ENCODE peak calls at places on chromosomes 3 and 15, in four cellular contexts. S is pancreas, E is thoracic aorta, K is HepG2. P is an unnamed sample.

GRCh38 chr3:9468460-9468859 is 71.0 kb downstream of the SETD5 start:
- ATAC-seq in S (no peak), E (no peak), K (no peak), P (no peak)

GRCh38 chr15:39624806-39625205 is 43.9 kb downstream of the THBS1 start:
- ATAC-seq in S (peak; percentile 64), E (peak; percentile 79), K (peak; percentile 78), P (peak; percentile 91)

GRCh38 chr3:12973827-12974226 is 99.4 kb downstream of the IQSEC1 start:
- ATAC-seq in S (no peak), E (no peak), K (no peak), P (no peak)

GRCh38 chr15:38069506-38069905 is 135.1 kb downstream of the TMCO5A start:
- ATAC-seq in S (peak; percentile 8), E (peak; percentile 21), K (no peak), P (peak; percentile 53)

GRCh38 chr3:144109944-144110343 is 138.3 kb downstream of the DIPK2A start:
- ATAC-seq in S (no peak), E (no peak), K (peak; percentile 53), P (no peak)

GRCh38 chr3:12299026-12299425 is 10.2 kb downstream of the PPARG start:
- ATAC-seq in S (no peak), E (no peak), K (no peak), P (no peak)

GRCh38 chr15:40454904-40455391 is 14.2 kb downstream of the BAHD1 start:
- ATAC-seq in S (no peak), E (no peak), K (no peak), P (peak; percentile 39)

GRCh38 chr3:131474115-131474514 is 28.7 kb downstream of the MRPL3 start:
- ATAC-seq in S (no peak), E (no peak), K (no peak), P (no peak)

GRCh38 chr3:21920431-21920830 is 169.4 kb upstream of the ZNF385D start:
- ATAC-seq in S (no peak), E (no peak), K (no peak), P (no peak)

GRCh38 chr3:52268036-52268435 is 10.4 kb downstream of the WDR82 start:
- ATAC-seq in S (no peak), E (no peak), K (no peak), P (no peak)

GRCh38 chr15:69181419-69181818 is 21.0 kb downstream of the GLCE start:
- ATAC-seq in S (no peak), E (no peak), K (no peak), P (no peak)

GRCh38 chr3:157541506-157542236 is 38.5 kb upstream of the VEPH1 start:
- ATAC-seq in S (no peak), E (no peak), K (no peak), P (no peak)

GRCh38 chr3:43353393-43353792 is 67.1 kb downstream of the SNRK start:
- ATAC-seq in S (no peak), E (no peak), K (no peak), P (no peak)

GRCh38 chr3:29011441-29011840 is 269.4 kb upstream of the RBMS3 start:
- ATAC-seq in S (no peak), E (no peak), K (no peak), P (no peak)

GRCh38 chr15:101635944-101636727 is 16.0 kb downstream of the TM2D3 start:
- ATAC-seq in S (no peak), E (no peak), K (no peak), P (no peak)

GRCh38 chr15:66780172-66780972 is 78.3 kb downstream of the SMAD6 start:
- ATAC-seq in S (peak; percentile 45), E (no peak), K (no peak), P (no peak)

GRCh38 chr3:187788984-187789857 is 44.0 kb upstream of the BCL6 start:
- ATAC-seq in S (no peak), E (no peak), K (no peak), P (no peak)

GRCh38 chr15:43199945-43200488 is 14.8 kb downstream of the CCNDBP1 start:
- ATAC-seq in S (no peak), E (no peak), K (no peak), P (no peak)

GRCh38 chr15:42171122-42171521 is 14.7 kb upstream of the PLA2G4F start:
- ATAC-seq in S (no peak), E (no peak), K (no peak), P (no peak)

GRCh38 chr15:42163947-42164550 is 7.6 kb upstream of the PLA2G4F start:
- ATAC-seq in S (no peak), E (no peak), K (no peak), P (no peak)

GRCh38 chr15:42165081-42165480 is 8.6 kb upstream of the PLA2G4F start:
- ATAC-seq in S (no peak), E (no peak), K (no peak), P (no peak)

GRCh38 chr15:42163291-42163690 is 6.9 kb upstream of the PLA2G4F start:
- ATAC-seq in S (no peak), E (no peak), K (no peak), P (no peak)

DNA sequence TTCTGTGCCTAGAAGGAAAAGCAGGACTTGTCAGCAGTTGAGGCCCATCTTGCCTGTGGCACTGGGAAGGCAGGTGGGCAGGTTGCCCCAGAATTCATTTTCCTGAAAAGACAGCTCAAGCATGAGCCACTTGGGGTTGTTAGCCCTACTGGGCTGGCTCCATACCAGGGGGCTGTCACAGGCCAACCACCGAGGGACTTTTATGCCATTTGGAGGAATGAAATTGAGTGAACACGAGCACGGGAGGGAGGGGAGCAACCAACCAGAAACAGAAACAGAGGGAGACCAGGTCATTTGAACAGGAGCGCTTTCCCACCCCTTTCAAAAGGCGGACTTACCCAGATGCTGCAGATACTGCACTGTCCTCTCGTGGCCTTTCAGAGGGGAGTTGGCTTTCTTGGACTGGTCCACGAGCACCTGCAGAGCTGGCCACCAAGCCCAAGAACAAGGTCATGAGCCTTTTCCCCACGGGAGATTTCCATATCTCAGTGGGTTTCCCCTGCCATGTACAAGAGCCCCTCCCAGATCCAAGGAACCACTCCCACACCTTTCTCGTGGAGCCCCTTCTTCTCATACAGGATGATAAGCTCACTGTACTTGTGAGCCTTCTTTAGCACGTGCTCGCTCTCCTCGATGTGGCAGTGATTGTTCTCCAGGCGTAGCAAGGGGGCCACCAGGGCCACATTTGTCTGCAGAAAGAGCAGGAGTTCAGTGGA is 9.9 kb upstream of the PLA2G4F start:
- ATAC-seq in S (no peak), E (no peak), K (no peak), P (no peak)
- H3K36me3 ChIP-seq in S (no peaks in the 10 kb centered on the region), E (peaks cover 83% of the 10 kb centered on the region), K (peaks cover 77% of the 10 kb centered on the region), P (peaks cover 100% of the 10 kb centered on the region)

GRCh38 chr3:178765472-178765871 is 229.2 kb downstream of the KCNMB2 start:
- ATAC-seq in S (no peak), E (no peak), K (no peak), P (no peak)
- H3K36me3 ChIP-seq in S (no peaks in the 10 kb centered on the region), E (no peaks in the 10 kb centered on the region), K (no peaks in the 10 kb centered on the region), P (no peaks in the 10 kb centered on the region)

GRCh38 chr15:65603559-65603958 is 7.4 kb downstream of the INTS14 start:
- ATAC-seq in S (no peak), E (no peak), K (no peak), P (no peak)

GRCh38 chr15:65598468-65598867 is 12.5 kb downstream of the INTS14 start:
- ATAC-seq in S (no peak), E (no peak), K (no peak), P (no peak)

GRCh38 chr15:65603134-65603533 is 7.8 kb downstream of the INTS14 start:
- ATAC-seq in S (no peak), E (no peak), K (no peak), P (no peak)

GRCh38 chr15:65595960-65596359 is 15.0 kb downstream of the INTS14 start:
- ATAC-seq in S (no peak), E (no peak), K (peak; percentile 83), P (no peak)

GRCh38 chr15:65599677-65600076 is 11.3 kb downstream of the INTS14 start:
- ATAC-seq in S (no peak), E (no peak), K (no peak), P (no peak)
- H3K36me3 ChIP-seq in S (no peaks in the 10 kb centered on the region), E (peaks cover 54% of the 10 kb centered on the region), K (peaks cover 81% of the 10 kb centered on the region), P (peaks cover 98% of the 10 kb centered on the region)

GRCh38 chr3:185667574-185667973 is 81.5 kb downstream of the SENP2 start:
- ATAC-seq in S (no peak), E (no peak), K (no peak), P (no peak)
- H3K36me3 ChIP-seq in S (no peaks in the 10 kb centered on the region), E (no peaks in the 10 kb centered on the region), K (peaks cover 53% of the 10 kb centered on the region), P (no peaks in the 10 kb centered on the region)

DNA sequence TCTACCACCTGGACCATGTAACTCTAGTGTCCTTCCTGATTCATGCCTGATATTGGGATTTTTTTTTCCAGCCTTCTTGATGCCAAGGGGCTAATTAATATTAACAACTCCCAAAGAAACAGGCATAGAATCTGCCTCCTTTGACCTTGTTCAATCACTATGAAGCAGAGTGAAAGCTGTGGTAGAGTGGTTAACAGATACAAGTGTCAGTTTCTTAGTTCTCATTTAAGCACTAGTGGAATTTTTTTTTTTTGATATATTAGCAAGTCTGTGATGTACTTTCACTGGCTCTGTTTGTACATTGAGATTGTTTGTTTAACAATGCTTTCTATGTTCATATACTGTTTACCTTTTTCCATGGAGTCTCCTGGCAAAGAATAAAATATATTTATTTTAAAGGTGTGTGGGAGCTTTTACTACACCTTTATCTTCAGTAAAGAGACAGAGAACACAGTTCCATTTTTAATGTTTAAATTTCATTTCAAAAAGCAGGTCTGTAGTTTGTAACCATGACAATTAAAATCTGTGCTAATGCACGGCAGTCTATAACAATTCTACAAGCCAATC is 67.1 kb downstream of the TOP2B start:
- ATAC-seq in S (no peak), E (no peak), K (no peak), P (no peak)
- H3K36me3 ChIP-seq in S (no peaks in the 10 kb centered on the region), E (no peaks in the 10 kb centered on the region), K (peaks cover 28% of the 10 kb centered on the region), P (peaks cover 59% of the 10 kb centered on the region)

GRCh38 chr15:89194608-89195007 is 26.8 kb downstream of the RLBP1 start:
- ATAC-seq in S (no peak), E (no peak), K (no peak), P (no peak)
- H3K36me3 ChIP-seq in S (peaks cover 7% of the 10 kb centered on the region), E (peaks cover 63% of the 10 kb centered on the region), K (peaks cover 41% of the 10 kb centered on the region), P (peaks cover 4% of the 10 kb centered on the region)

GRCh38 chr3:37653466-37653865 is 208.2 kb upstream of the CTDSPL start:
- ATAC-seq in S (no peak), E (no peak), K (no peak), P (no peak)

GRCh38 chr3:37646865-37647264 is 214.8 kb upstream of the CTDSPL start:
- ATAC-seq in S (no peak), E (no peak), K (no peak), P (no peak)

GRCh38 chr3:37652851-37653250 is 208.8 kb upstream of the CTDSPL start:
- ATAC-seq in S (no peak), E (peak; percentile 62), K (no peak), P (no peak)

GRCh38 chr3:37652405-37652804 is 209.3 kb upstream of the CTDSPL start:
- ATAC-seq in S (no peak), E (no peak), K (no peak), P (no peak)
- H3K36me3 ChIP-seq in S (no peaks in the 10 kb centered on the region), E (no peaks in the 10 kb centered on the region), K (no peaks in the 10 kb centered on the region), P (peaks cover 10% of the 10 kb centered on the region)

DNA sequence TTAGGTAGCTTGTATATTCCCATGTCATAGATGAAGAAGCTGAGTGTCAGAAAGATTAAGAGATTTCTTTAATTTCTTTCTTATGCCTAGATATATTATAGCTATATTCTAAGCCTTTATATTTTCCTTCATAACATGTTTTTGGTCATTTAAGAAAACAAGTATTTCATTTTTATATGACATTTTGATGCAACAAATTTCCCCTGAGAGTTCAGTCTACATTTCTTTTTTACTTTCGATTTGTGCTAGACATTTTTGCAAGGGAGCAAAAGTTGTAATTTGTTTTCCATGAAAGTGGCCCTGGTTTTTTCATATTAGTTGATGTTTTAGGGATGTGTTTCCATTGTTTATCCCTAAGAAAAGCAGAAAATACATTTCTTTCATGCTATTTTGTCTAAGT is 344.9 kb downstream of the NLGN1 start:
- ATAC-seq in S (no peak), E (no peak), K (no peak), P (no peak)
- H3K36me3 ChIP-seq in S (no peaks in the 10 kb centered on the region), E (no peaks in the 10 kb centered on the region), K (no peaks in the 10 kb centered on the region), P (no peaks in the 10 kb centered on the region)